ENCODE peak calls at places on chromosomes 7 and 10, in seven cellular contexts. V is kidney, F is lung, T is fibroblast of lung, Z is cardiac muscle cell, Q is astrocyte of the spinal cord, P is B cell. C is an unnamed sample.

GRCh38 chr7:44064791-44065430 is 456 bp downstream of the PGAM2 start:
- DNase-seq in Q (no peak), P (peak), V (peak), F (no peak), Z (no peak), T (no peak), C (no peak)

GRCh38 chr10:42850931-42851330 is 68.3 kb downstream of the BMS1 start:
- DNase-seq in P (no peak), V (no peak), Q (no peak), T (no peak), F (no peak), Z (no peak), C (peak)

GRCh38 chr7:143214789-143215679 is 6.8 kb upstream of the TAS2R40 start:
- DNase-seq in P (peak), F (peak), T (peak), Z (peak), V (no peak), Q (peak), C (no peak)

GRCh38 chr7:1096156-1097119 is 8.5 kb downstream of the GPER1 start:
- DNase-seq in V (peak), P (no peak), T (peak), Q (no peak), F (no peak), Z (no peak), C (no peak)

GRCh38 chr7:82443801-82444219 is 233 bp upstream of the CACNA2D1 start:
- DNase-seq in Z (peak), T (peak), F (peak), V (peak), Q (peak), P (no peak), C (peak)

GRCh38 chr10:100968037-100968736 is 1.1 kb upstream of the SEMA4G start:
- DNase-seq in V (no peak), F (no peak), Q (no peak), Z (no peak), P (no peak), T (no peak), C (no peak)

GRCh38 chr10:44478040-44478439 is 93.1 kb upstream of the CXCL12 start:
- DNase-seq in T (peak), V (no peak), P (no peak), Z (peak), Q (no peak), F (no peak), C (no peak)

GRCh38 chr10:95264227-95265051 is 26.4 kb downstream of the PDLIM1 start:
- DNase-seq in F (no peak), T (no peak), Z (no peak), V (no peak), P (no peak), Q (no peak), C (no peak)

GRCh38 chr7:148230883-148231282 is 359.7 kb upstream of the C7orf33 start:
- DNase-seq in F (no peak), V (no peak), T (no peak), P (no peak), Q (no peak), Z (no peak), C (no peak)

GRCh38 chr7:43868681-43869017 is 668 bp downstream of the MRPS24 start:
- DNase-seq in T (no peak), Q (no peak), P (no peak), F (no peak), V (no peak), Z (no peak), C (no peak)

GRCh38 chr10:122643931-122644534 is 55.6 kb downstream of the C10orf120 start:
- DNase-seq in Z (no peak), T (no peak), Q (no peak), V (no peak), F (no peak), P (no peak), C (no peak)

GRCh38 chr7:137820677-137821420 is 25.9 kb downstream of the DGKI start:
- DNase-seq in Q (peak), V (peak), F (peak), P (no peak), T (peak), Z (peak), C (no peak)

GRCh38 chr10:44984671-44985101 is 6.1 kb upstream of the DEPP1 start:
- DNase-seq in F (no peak), T (no peak), Q (no peak), V (peak), P (no peak), Z (no peak), C (no peak)

GRCh38 chr7:107579546-107579880 is 533 bp upstream of the BCAP29 start:
- DNase-seq in Z (no peak), F (no peak), T (no peak), V (no peak), P (no peak), Q (no peak), C (no peak)

GRCh38 chr7:41024126-41024525 is 678.8 kb downstream of the INHBA start:
- DNase-seq in P (no peak), Z (no peak), Q (no peak), T (peak), F (no peak), V (no peak), C (no peak)

GRCh38 chr10:24331457-24331856 is 122.5 kb downstream of the KIAA1217 start:
- DNase-seq in Q (peak), F (peak), T (peak), P (no peak), V (no peak), Z (peak), C (peak)

GRCh38 chr10:96512997-96513685 is 585 bp downstream of the TLL2 start:
- DNase-seq in F (no peak), V (peak), T (peak), Q (peak), P (no peak), Z (peak), C (no peak)

GRCh38 chr7:45053401-45053800 is 35.4 kb downstream of the NACAD start:
- DNase-seq in V (no peak), P (no peak), Q (no peak), F (no peak), Z (no peak), T (no peak), C (no peak)

GRCh38 chr10:30056767-30057355 is 2.5 kb downstream of the JCAD start:
- DNase-seq in T (peak), Q (no peak), Z (no peak), F (no peak), P (no peak), V (no peak), C (no peak)

GRCh38 chr10:98511861-98512260 is 65.1 kb upstream of the HPS1 start:
- DNase-seq in V (no peak), T (no peak), Z (no peak), P (no peak), F (no peak), Q (no peak), C (no peak)

GRCh38 chr7:90756366-90756765 is 160.2 kb downstream of the CDK14 start:
- DNase-seq in Q (no peak), V (no peak), Z (no peak), F (no peak), P (no peak), T (no peak), C (no peak)

GRCh38 chr7:36400606-36401005 is 10.9 kb downstream of the ANLN start:
- DNase-seq in Q (peak), F (no peak), T (peak), P (no peak), V (no peak), Z (peak), C (no peak)

GRCh38 chr7:115851291-115851690 is 179.3 kb downstream of the TFEC start:
- DNase-seq in V (no peak), Z (peak), F (no peak), P (peak), T (peak), Q (peak), C (no peak)

GRCh38 chr7:44308741-44309270 is 16.6 kb downstream of the CAMK2B start:
- DNase-seq in Q (no peak), Z (no peak), V (no peak), P (no peak), T (no peak), F (peak), C (peak)

GRCh38 chr10:5574642-5575131 is 49.9 kb downstream of the CALML3 start:
- DNase-seq in F (no peak), Q (no peak), Z (no peak), T (no peak), V (peak), P (no peak), C (no peak)

GRCh38 chr10:86252573-86252972 is 114.0 kb downstream of the GRID1 start:
- DNase-seq in F (no peak), V (no peak), Z (no peak), Q (no peak), P (no peak), T (no peak), C (no peak)

GRCh38 chr10:86253171-86254072 is 113.2 kb downstream of the GRID1 start:
- DNase-seq in Q (no peak), P (no peak), Z (no peak), V (no peak), F (no peak), T (no peak), C (peak)

GRCh38 chr10:86250399-86250798 is 116.2 kb downstream of the GRID1 start:
- DNase-seq in T (no peak), V (peak), Z (no peak), P (no peak), Q (no peak), F (no peak), C (no peak)

GRCh38 chr10:86251426-86251825 is 115.2 kb downstream of the GRID1 start:
- DNase-seq in T (no peak), V (no peak), Q (no peak), Z (no peak), F (no peak), P (no peak), C (no peak)

GRCh38 chr10:86252051-86252450 is 114.5 kb downstream of the GRID1 start:
- DNase-seq in V (no peak), Z (no peak), T (no peak), P (no peak), F (no peak), Q (no peak), C (no peak)
- TF ChIP-seq CTCF in V (no peak), Z (no peak), T (no peak), P (no peak), F (no peak), Q (no peak), C (no peak)

DNA sequence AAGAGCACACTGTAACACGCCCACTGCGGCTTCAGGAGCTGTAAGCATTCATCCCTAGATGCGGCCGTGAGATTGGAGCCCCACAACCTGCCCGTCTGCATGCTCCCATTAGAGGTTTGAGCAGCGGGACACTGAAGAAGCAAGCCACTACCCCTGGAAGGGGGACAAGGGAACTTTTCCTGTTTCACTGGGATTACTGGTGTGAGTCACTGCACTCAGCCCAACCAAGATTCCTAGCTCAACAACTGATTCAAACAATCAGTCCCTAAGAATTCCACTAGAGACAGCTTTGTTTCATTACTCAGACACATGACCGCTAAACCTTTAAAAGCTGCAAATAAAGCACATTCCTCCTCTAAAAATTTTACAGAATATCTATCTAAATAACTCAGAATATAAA is 69.8 kb downstream of the ORC5 start:
- DNase-seq in Q (peak), T (peak), F (no peak), V (no peak), Z (peak), P (no peak), C (no peak)
- TF ChIP-seq CTCF in Q (no peak), T (no peak), F (no peak), V (no peak), Z (no peak), P (no peak), C (no peak)

GRCh38 chr10:61943699-61944444 is 42.4 kb downstream of the ARID5B start:
- DNase-seq in Z (peak), P (peak), Q (peak), T (peak), V (no peak), F (no peak), C (no peak)
- TF ChIP-seq CTCF in Z (peak), P (no peak), Q (no peak), T (no peak), V (no peak), F (no peak), C (peak)

DNA sequence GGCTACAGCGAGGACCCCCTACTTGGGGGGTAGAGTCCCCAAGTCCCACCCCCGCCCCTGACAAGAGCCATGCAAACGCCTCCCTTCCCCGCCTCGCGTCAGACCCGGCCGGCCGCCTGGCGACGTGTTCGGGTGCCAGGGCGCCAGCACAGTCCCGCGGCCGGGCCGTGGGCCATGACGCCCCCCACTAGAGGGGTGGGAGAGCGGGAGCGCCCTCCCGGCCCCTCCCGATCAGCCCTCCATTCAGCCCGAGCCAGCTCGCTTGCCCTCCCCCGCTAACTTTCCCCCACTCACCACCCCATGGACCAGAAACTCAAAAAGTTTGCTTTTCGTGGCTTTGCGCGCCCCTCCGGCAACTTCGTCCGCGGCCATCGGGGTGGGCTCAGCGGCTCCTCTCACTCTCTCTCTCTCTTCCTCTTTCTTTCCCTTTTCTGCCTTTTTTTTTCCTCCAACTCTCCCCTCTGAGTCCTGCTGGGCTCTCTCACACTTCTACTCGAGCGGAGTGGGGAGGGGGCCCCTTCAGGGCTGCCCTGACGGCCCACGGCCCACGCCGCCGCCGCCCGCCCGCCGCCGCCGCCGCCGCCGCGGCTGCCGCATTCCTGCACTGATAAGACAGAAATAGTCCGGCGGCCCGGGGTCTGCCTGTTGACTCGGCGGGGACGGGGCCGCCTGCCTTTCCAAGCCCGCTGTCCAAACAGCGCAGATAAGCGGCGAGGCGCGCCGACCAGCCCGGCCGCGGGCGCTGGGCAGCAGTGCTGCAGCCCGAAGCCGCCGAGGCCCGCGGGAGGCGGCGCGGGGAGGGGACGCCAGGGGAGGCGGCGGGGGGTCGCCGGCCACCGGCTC is at the start of gene SMARCD3:
- DNase-seq in F (peak), V (peak), T (peak), Z (peak), Q (peak), P (peak), C (no peak)
- TF ChIP-seq CTCF in F (no peak), V (no peak), T (no peak), Z (no peak), Q (no peak), P (no peak), C (no peak)

DNA sequence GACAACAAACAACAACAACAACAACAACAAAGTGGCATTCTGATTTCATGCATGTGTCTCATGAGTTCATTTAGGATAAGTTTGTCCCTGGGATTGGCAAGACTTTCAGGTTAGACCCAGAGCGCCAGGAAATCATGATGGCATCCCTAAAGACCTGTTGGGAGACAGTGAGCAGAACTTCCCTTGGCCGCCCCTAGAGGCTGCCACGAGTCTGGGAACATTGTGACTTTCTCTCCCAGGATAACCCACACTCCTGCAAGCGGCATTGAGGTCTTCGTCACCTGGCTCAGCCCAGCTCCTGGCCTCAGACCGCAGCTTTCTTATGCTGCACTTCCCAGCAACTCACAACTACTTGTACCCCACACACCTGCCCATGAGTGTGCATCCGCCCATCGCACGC is 80.5 kb upstream of the RNF32 start:
- DNase-seq in Z (no peak), T (no peak), V (no peak), F (peak), P (no peak), Q (no peak), C (no peak)
- TF ChIP-seq CTCF in Z (no peak), T (no peak), V (no peak), F (no peak), P (no peak), Q (peak), C (peak)

DNA sequence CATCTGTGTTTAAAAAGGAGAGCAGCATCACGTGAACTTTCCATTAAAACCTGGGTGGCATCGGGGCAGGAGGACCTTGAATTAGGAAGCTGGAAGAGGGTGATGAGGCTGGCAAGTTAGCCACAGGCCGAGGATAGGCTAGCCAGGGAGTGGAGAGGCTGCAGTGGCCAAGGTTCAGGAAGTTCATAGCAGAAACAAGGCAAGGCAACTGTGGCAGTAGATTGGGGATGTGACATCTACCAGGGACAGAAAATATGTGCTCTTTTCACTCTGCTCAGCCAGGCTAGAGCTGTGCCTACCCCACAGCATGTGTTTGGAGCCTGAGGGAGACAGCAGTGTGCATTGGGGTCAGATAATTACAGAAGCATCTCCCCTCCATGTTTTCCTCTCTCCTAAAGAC is 2.2 kb upstream of the INPP5F start:
- DNase-seq in V (no peak), Z (no peak), Q (no peak), P (no peak), F (no peak), T (no peak), C (no peak)
- TF ChIP-seq CTCF in V (no peak), Z (no peak), Q (no peak), P (no peak), F (no peak), T (no peak), C (no peak)

GRCh38 chr7:138951953-138952352 is 29.2 kb downstream of the KIAA1549 start:
- DNase-seq in V (no peak), F (no peak), P (no peak), T (no peak), Q (no peak), Z (no peak), C (no peak)

GRCh38 chr7:138958026-138958956 is 22.9 kb downstream of the KIAA1549 start:
- DNase-seq in F (no peak), T (no peak), P (no peak), V (no peak), Q (no peak), Z (peak), C (no peak)

GRCh38 chr7:138952791-138953190 is 28.4 kb downstream of the KIAA1549 start:
- DNase-seq in T (no peak), V (no peak), P (no peak), Q (no peak), Z (no peak), F (no peak), C (no peak)

GRCh38 chr7:138957217-138957616 is 24.0 kb downstream of the KIAA1549 start:
- DNase-seq in T (no peak), F (no peak), Z (no peak), P (no peak), V (no peak), Q (no peak), C (no peak)

DNA sequence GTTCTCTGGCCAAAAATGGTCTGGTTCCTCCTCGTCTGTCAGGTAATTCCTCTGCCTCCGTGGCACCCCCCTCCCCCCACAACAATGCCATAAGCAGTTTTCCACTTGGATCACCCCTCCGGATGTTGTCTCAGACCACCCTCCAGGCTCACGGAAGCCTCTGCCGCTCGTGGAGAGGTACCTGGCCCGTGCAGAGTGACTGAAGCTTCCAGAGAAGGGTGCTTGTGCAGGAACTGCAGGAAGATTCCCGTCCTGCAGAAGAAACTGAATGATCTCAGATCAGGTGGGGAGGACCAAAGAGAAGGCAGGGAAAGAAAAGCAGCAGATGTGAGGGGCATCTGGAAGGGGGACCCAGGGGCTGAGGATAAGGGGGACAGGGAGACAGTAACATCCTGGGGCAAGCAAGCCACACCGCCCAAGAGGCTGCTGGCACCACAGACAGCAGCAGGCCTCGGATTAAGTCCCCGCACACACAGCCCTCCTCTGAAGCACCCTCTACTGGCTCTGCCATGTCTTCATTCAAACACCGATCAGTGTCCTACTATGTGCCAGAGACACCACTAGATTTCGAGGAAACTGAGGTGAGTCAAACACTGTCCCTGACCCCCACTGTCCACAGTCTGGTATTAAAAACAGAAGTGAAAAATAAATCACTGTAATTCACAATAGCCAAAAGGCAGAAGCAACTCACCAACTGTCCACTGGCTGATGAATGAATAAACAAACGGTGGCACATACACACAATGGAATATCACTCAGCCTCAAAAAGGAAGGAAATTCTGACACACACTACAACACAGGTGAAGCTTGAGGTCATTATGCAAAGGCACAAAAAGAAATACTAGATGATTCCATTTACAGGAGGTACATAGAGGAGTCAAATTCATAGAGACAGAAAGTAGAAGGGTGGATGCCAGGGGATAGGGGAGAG is 26.4 kb downstream of the KIAA1549 start:
- DNase-seq in V (no peak), F (no peak), Q (no peak), P (no peak), Z (no peak), T (no peak), C (no peak)
- TF ChIP-seq CTCF in V (no peak), F (no peak), Q (no peak), P (no peak), Z (no peak), T (no peak), C (no peak)

DNA sequence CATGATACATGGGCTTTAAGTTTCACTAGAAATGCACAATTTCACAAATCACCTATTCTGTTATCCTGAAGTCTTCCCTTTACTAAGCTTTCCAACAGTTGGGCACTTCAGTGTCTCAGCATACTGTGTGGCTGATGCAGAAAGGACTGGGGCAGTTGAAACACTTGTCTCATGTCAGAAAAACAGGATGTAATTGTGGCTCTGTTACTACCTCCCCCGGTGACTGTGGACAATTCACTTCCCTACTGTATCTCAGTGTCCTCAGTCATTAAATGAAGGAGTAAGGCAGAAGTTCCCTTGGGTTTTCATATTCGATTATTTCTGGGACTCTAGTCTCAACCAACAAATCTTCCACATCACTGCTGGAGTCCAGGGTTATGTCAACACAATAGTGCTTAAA is 17.9 kb downstream of the ANKRD22 start:
- DNase-seq in Z (no peak), Q (no peak), P (no peak), F (no peak), V (no peak), T (no peak), C (no peak)
- TF ChIP-seq CTCF in Z (no peak), Q (no peak), P (no peak), F (no peak), V (no peak), T (no peak), C (no peak)

GRCh38 chr7:123492485-123492884 is 41.9 kb downstream of the IQUB start:
- DNase-seq in P (no peak), Z (no peak), V (no peak), T (no peak), Q (no peak), F (no peak), C (no peak)
- TF ChIP-seq CTCF in P (no peak), Z (no peak), V (peak), T (no peak), Q (no peak), F (no peak), C (no peak)